ENCODE peak calls at places on chromosomes 13 and 19, in seven cellular contexts. A is GM12878, L is suprapubic skin, U is IMR-90, Z is stomach, J is uterus, R is heart left ventricle. F is an unnamed sample.

GRCh38 chr19:33376423-33376822 is 2.9 kb downstream of the CEBPG start:
- DNase-seq in L (peak; percentile 85), Z (peak; percentile 86), R (peak; percentile 71), A (no peak), J (peak; percentile 85), U (peak; percentile 87), F (no peak)

GRCh38 chr19:532578-533484 is 1.3 kb downstream of the CDC34 start:
- DNase-seq in A (no peak), J (peak; percentile 76), R (peak; percentile 84), L (peak; percentile 83), U (peak; percentile 64), Z (peak; percentile 85), F (no peak)

GRCh38 chr13:30105381-30105780 is 202.0 kb downstream of the KATNAL1 start:
- DNase-seq in U (no peak), R (no peak), J (no peak), A (no peak), Z (peak; percentile 59), L (no peak), F (no peak)

GRCh38 chr13:95438297-95438696 is 114.2 kb upstream of the CLDN10 start:
- DNase-seq in Z (no peak), L (no peak), U (no peak), J (no peak), A (no peak), R (no peak), F (no peak)

GRCh38 chr13:113400621-113401451 is 36.9 kb upstream of the GRTP1 start:
- DNase-seq in U (no peak), L (no peak), J (no peak), Z (no peak), A (no peak), R (peak; percentile 72), F (no peak)

GRCh38 chr19:5948697-5949564 is 29.0 kb downstream of the RANBP3 start:
- DNase-seq in A (no peak), L (no peak), Z (no peak), U (no peak), R (no peak), J (no peak), F (no peak)

GRCh38 chr13:83150616-83151307 is 731.5 kb downstream of the SLITRK1 start:
- DNase-seq in J (no peak), Z (no peak), U (no peak), R (no peak), A (no peak), L (no peak), F (no peak)

GRCh38 chr19:10260141-10260584 is 8.1 kb downstream of the MRPL4 start:
- DNase-seq in Z (peak; percentile 44), J (no peak), A (no peak), L (no peak), R (no peak), U (no peak), F (no peak)

GRCh38 chr19:39264306-39265290 is 3.6 kb upstream of the IFNL2 start:
- DNase-seq in L (peak; percentile 53), A (no peak), J (no peak), Z (no peak), R (no peak), U (no peak), F (no peak)

GRCh38 chr13:108281941-108282340 is 12.4 kb downstream of the TNFSF13B start:
- DNase-seq in A (no peak), U (no peak), Z (no peak), L (no peak), R (no peak), J (no peak), F (no peak)

GRCh38 chr13:105773887-105774538 is 761.4 kb downstream of the EFNB2 start:
- DNase-seq in J (no peak), R (no peak), U (peak; percentile 57), A (no peak), Z (no peak), L (no peak), F (no peak)

GRCh38 chr19:49637865-49638350 is 2.0 kb downstream of the RRAS start:
- DNase-seq in L (peak; percentile 89), A (no peak), J (peak; percentile 85), Z (peak; percentile 85), U (peak; percentile 62), R (peak; percentile 93), F (peak; percentile 95)

GRCh38 chr13:113855012-113855921 is 8.6 kb downstream of the GAS6 start:
- DNase-seq in U (no peak), Z (peak; percentile 24), R (peak; percentile 57), J (no peak), L (peak; percentile 64), A (no peak), F (no peak)

GRCh38 chr19:50722248-50723013 is 733 bp upstream of the CLEC11A start:
- DNase-seq in U (peak; percentile 6), J (no peak), A (no peak), Z (no peak), L (no peak), R (no peak), F (no peak)

GRCh38 chr19:16417660-16418596 is 53.8 kb downstream of the EPS15L1 start:
- DNase-seq in L (no peak), A (no peak), Z (peak; percentile 75), U (peak; percentile 42), J (peak; percentile 53), R (peak; percentile 65), F (no peak)

GRCh38 chr19:42846597-42846996 is 32.9 kb downstream of the PSG1 start:
- DNase-seq in J (no peak), L (no peak), Z (no peak), A (no peak), R (no peak), U (peak; percentile 31), F (no peak)

GRCh38 chr13:38265135-38265497 is 84.5 kb upstream of the UFM1 start:
- DNase-seq in Z (no peak), A (no peak), U (no peak), R (no peak), L (no peak), J (no peak), F (no peak)

GRCh38 chr13:99045396-99045795 is 67.5 kb upstream of the DOCK9 start:
- DNase-seq in A (no peak), L (no peak), Z (no peak), J (no peak), R (no peak), U (peak; percentile 58), F (no peak)

GRCh38 chr19:46990998-46991676 is 28.5 kb upstream of the NPAS1 start:
- DNase-seq in U (peak; percentile 81), A (peak; percentile 21), R (peak; percentile 90), Z (peak; percentile 80), L (peak; percentile 84), J (peak; percentile 89), F (peak; percentile 94)

GRCh38 chr13:106593131-106593530 is 25.2 kb upstream of the ARGLU1 start:
- DNase-seq in R (no peak), L (no peak), A (no peak), U (no peak), J (no peak), Z (no peak), F (no peak)

GRCh38 chr19:38009650-38010229 is 102.7 kb downstream of the SIPA1L3 start:
- DNase-seq in R (no peak), J (no peak), Z (no peak), A (peak; percentile 51), L (no peak), U (no peak), F (no peak)

GRCh38 chr13:66859078-66859477 is 371.1 kb downstream of the PCDH9 start:
- DNase-seq in R (no peak), L (no peak), U (peak; percentile 1), A (no peak), J (no peak), Z (no peak), F (no peak)

GRCh38 chr19:35812220-35813042 is at the start of gene PRODH2:
- DNase-seq in U (no peak), R (no peak), A (no peak), J (no peak), Z (no peak), L (no peak), F (no peak)

GRCh38 chr19:39167461-39168257 is 29.1 kb upstream of the NCCRP1 start:
- DNase-seq in U (no peak), R (no peak), Z (peak; percentile 87), A (no peak), L (no peak), J (no peak), F (no peak)

GRCh38 chr13:73133536-73133935 is 74.7 kb downstream of the KLF5 start:
- DNase-seq in U (no peak), J (no peak), R (no peak), A (no peak), Z (peak; percentile 49), L (no peak), F (peak; percentile 70)

GRCh38 chr13:52845334-52845761 is 3.1 kb downstream of the PCDH8 start:
- DNase-seq in A (no peak), U (no peak), R (no peak), L (no peak), J (no peak), Z (no peak), F (no peak)

GRCh38 chr13:74067818-74068217 is 66.4 kb downstream of the KLF12 start:
- DNase-seq in U (peak; percentile 52), L (no peak), Z (no peak), A (no peak), R (no peak), J (no peak), F (no peak)

GRCh38 chr19:55526216-55527196 is 10.4 kb downstream of the SBK2 start:
- DNase-seq in L (no peak), U (peak; percentile 87), R (peak; percentile 63), Z (peak; percentile 93), J (peak; percentile 39), A (no peak), F (no peak)

GRCh38 chr13:112759834-112760233 is 70.0 kb downstream of the ATP11A start:
- DNase-seq in R (no peak), J (no peak), A (no peak), L (no peak), Z (no peak), U (no peak), F (no peak)

DNA sequence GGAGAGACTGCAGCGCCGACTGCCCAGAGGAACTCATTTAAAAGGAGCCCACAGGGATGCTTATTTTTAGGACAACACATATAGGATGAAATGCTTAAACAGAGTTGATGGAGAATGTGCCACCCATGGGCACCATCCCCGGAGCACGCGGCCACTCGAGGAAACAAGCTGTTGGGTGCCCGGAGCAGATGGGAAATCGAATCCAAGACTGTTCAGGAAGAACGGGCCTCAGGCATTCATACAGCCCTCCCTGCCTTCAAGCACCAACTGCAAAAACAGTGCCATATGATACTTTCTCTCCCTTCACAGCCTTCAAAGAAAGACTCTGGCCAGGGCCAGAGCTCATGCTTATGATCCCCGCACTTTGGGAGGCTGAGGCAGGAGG is 40.2 kb downstream of the RAB20 start:
- DNase-seq in A (no peak), J (no peak), L (no peak), U (no peak), Z (no peak), R (no peak), F (no peak)
- H3K4me1 ChIP-seq in A (peaks cover 18% of the 10 kb centered on the region), J (no peaks in the 10 kb centered on the region), L (peaks cover 42% of the 10 kb centered on the region), U (no peaks in the 10 kb centered on the region), Z (peaks cover 45% of the 10 kb centered on the region), R (peaks cover 56% of the 10 kb centered on the region), F (peaks cover 66% of the 10 kb centered on the region)

GRCh38 chr13:28542804-28543203 is 47.9 kb upstream of the FLT1 start:
- DNase-seq in U (no peak), R (no peak), L (no peak), Z (no peak), J (no peak), A (no peak), F (no peak)
- H3K27ac ChIP-seq in U (no peak overlapping the region), R (no peak overlapping the region), L (no peak overlapping the region), Z (no peak overlapping the region), J (no peak overlapping the region), A (no peak overlapping the region), F (no peak overlapping the region)

GRCh38 chr19:58228584-58229254 is at the start of gene ZNF544:
- DNase-seq in J (peak; percentile 45), L (no peak), R (peak; percentile 82), Z (peak; percentile 72), U (peak; percentile 64), A (peak; percentile 9), F (no peak)
- TF ChIP-seq POLR2A in J (no peak), L (no peak), R (no peak), Z (no peak), U (no peak), A (peak; percentile 92), F (no peak)

GRCh38 chr19:4083677-4084546 is 17.2 kb upstream of the ZBTB7A start:
- DNase-seq in Z (peak; percentile 89), U (no peak), A (no peak), R (peak; percentile 58), L (no peak), J (no peak), F (no peak)
- H3K4me1 ChIP-seq in Z (peaks cover 15% of the 10 kb centered on the region), U (peaks cover 2% of the 10 kb centered on the region), A (peaks cover 10% of the 10 kb centered on the region), R (peaks cover 12% of the 10 kb centered on the region), L (peaks cover 10% of the 10 kb centered on the region), J (no peaks in the 10 kb centered on the region), F (peaks cover 17% of the 10 kb centered on the region)

F was measured in esophagus muscularis mucosa.